ENCODE peak calls at places on chromosomes 2 and 18, in five cellular contexts. Y is Kasumi-1; M is putamen; H is activated CD4-positive, alpha-beta T cell treated with anti-CD3 and anti-CD28 coated beads for 48 hours; C is HS-5. D is an unnamed sample.

GRCh38 chr18:77250501-77250925 is 865 bp downstream of the GALR1 start:
- DNase-seq in M (no peak), H (peak), Y (no peak), C (no peak), D (no peak)

GRCh38 chr2:212815453-212815852 is 276.9 kb upstream of the ERBB4 start:
- DNase-seq in M (no peak), Y (no peak), H (peak), C (no peak), D (no peak)

GRCh38 chr2:118714115-118714514 is 133.3 kb downstream of the EN1 start:
- DNase-seq in C (no peak), H (no peak), M (no peak), Y (no peak), D (no peak)

GRCh38 chr2:15818186-15818795 is 122.1 kb upstream of the MYCN start:
- DNase-seq in M (no peak), C (no peak), H (no peak), Y (no peak), D (no peak)

GRCh38 chr2:36561223-36561944 is 36.6 kb downstream of the FEZ2 start:
- DNase-seq in Y (peak), H (no peak), M (no peak), C (peak), D (no peak)

GRCh38 chr18:2173464-2173863 is 397.8 kb downstream of the METTL4 start:
- DNase-seq in H (no peak), Y (no peak), C (peak), M (no peak), D (no peak)

GRCh38 chr2:40859617-40860016 is 407.7 kb upstream of the SLC8A1 start:
- DNase-seq in H (no peak), M (no peak), Y (no peak), C (no peak), D (no peak)

GRCh38 chr2:168568476-168569227 is 112.6 kb downstream of the CERS6 start:
- DNase-seq in H (no peak), C (no peak), M (no peak), Y (no peak), D (no peak)

GRCh38 chr2:205845446-205845845 is 163.1 kb downstream of the NRP2 start:
- DNase-seq in Y (no peak), C (no peak), H (no peak), M (no peak), D (no peak)